ENCODE peak calls at places on chromosomes 16 and 17, in seven cellular contexts. E is tibial artery, M is WERI-Rb-1, Y is lower leg skin, S is heart right ventricle, W is cardiac muscle cell, T is heart left ventricle. K is an unnamed sample.

GRCh38 chr17:78940708-78941107 is 15.5 kb upstream of the TIMP2 start:
- DNase-seq in E (no peak), M (no peak), Y (no peak), S (no peak), W (no peak), T (no peak), K (no peak)

GRCh38 chr16:88060524-88061219 is 109.4 kb downstream of the BANP start:
- DNase-seq in E (no peak), M (no peak), Y (no peak), S (no peak), W (no peak), T (no peak), K (peak; percentile 41)

GRCh38 chr16:86809458-86809955 is 231.2 kb downstream of the FOXL1 start:
- DNase-seq in E (no peak), M (no peak), Y (no peak), S (no peak), W (no peak), T (no peak), K (no peak)

GRCh38 chr16:69444873-69445517 is 20.6 kb downstream of the CYB5B start:
- DNase-seq in E (no peak), M (no peak), Y (no peak), S (no peak), W (no peak), T (no peak), K (no peak)

GRCh38 chr16:88479795-88480760 is 27.0 kb downstream of the ZFPM1 start:
- DNase-seq in E (no peak), M (no peak), Y (no peak), S (no peak), W (no peak), T (no peak), K (no peak)

GRCh38 chr17:14575349-14575966 is 274.6 kb downstream of the HS3ST3B1 start:
- DNase-seq in E (no peak), M (no peak), Y (peak; percentile 15), S (no peak), W (peak; percentile 53), T (no peak), K (no peak)

GRCh38 chr16:65044861-65045260 is 77.0 kb downstream of the CDH11 start:
- DNase-seq in E (no peak), M (no peak), Y (no peak), S (no peak), W (no peak), T (no peak), K (no peak)

GRCh38 chr16:57609541-57610401 is 18.7 kb upstream of the ADGRG1 start:
- DNase-seq in E (peak; percentile 46), M (no peak), Y (peak; percentile 15), S (no peak), W (no peak), T (peak; percentile 9), K (peak; percentile 50)

GRCh38 chr16:71255721-71256120 is 25.2 kb upstream of the HYDIN start:
- DNase-seq in E (no peak), M (peak; percentile 67), Y (no peak), S (no peak), W (no peak), T (no peak), K (no peak)

GRCh38 chr16:3625911-3626732 is 14.7 kb upstream of the SLX4 start:
- DNase-seq in E (no peak), M (no peak), Y (no peak), S (no peak), W (no peak), T (no peak), K (no peak)

GRCh38 chr16:89061086-89061485 is 32.6 kb upstream of the ACSF3 start:
- DNase-seq in E (no peak), M (no peak), Y (no peak), S (no peak), W (no peak), T (no peak), K (no peak)

GRCh38 chr17:29590979-29591736 is 1.7 kb upstream of the GIT1 start:
- DNase-seq in E (no peak), M (peak; percentile 87), Y (peak; percentile 46), S (peak; percentile 54), W (peak; percentile 59), T (no peak), K (peak; percentile 75)

GRCh38 chr17:44146375-44147346 is 4.9 kb downstream of the HROB start:
- DNase-seq in E (no peak), M (no peak), Y (no peak), S (no peak), W (peak; percentile 64), T (peak; percentile 39), K (no peak)

GRCh38 chr17:66793810-66794209 is 41.1 kb upstream of the CACNG5 start:
- DNase-seq in E (no peak), M (no peak), Y (no peak), S (no peak), W (no peak), T (no peak), K (no peak)

GRCh38 chr17:66789093-66789492 is 45.8 kb upstream of the CACNG5 start:
- DNase-seq in E (no peak), M (no peak), Y (no peak), S (no peak), W (no peak), T (no peak), K (no peak)

GRCh38 chr17:66790476-66791061 is 44.3 kb upstream of the CACNG5 start:
- DNase-seq in E (no peak), M (no peak), Y (no peak), S (no peak), W (no peak), T (no peak), K (no peak)

GRCh38 chr17:66789961-66790421 is 44.9 kb upstream of the CACNG5 start:
- DNase-seq in E (no peak), M (no peak), Y (no peak), S (no peak), W (no peak), T (no peak), K (no peak)

DNA sequence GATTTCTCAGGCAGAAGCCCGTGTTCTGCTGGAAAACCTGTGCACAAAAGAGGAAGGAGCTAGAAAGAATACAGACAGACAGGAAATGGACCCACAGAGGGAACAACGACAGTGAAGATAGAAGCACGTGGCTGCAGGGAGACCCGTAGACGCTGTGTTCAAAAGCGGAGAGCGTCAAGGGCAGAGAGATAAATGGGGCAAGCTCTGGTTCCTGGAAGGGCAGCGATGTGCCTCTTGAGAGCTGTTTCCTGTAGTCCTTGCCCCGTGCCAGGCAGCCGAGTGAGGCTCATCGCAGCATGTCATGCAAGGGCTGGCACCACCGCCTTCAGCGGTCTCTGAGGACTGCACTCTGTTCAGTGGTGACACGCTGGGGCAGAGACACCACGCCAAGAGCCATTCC is 43.6 kb upstream of the CACNG5 start:
- DNase-seq in E (peak; percentile 67), M (no peak), Y (peak; percentile 24), S (no peak), W (no peak), T (no peak), K (no peak)
- H3K4me3 ChIP-seq in E (peak overlapping the region; percentile 8), M (no peak overlapping the region), Y (no peak overlapping the region), S (no peak overlapping the region), W (no peak overlapping the region), T (no peak overlapping the region), K (no peak overlapping the region)

DNA sequence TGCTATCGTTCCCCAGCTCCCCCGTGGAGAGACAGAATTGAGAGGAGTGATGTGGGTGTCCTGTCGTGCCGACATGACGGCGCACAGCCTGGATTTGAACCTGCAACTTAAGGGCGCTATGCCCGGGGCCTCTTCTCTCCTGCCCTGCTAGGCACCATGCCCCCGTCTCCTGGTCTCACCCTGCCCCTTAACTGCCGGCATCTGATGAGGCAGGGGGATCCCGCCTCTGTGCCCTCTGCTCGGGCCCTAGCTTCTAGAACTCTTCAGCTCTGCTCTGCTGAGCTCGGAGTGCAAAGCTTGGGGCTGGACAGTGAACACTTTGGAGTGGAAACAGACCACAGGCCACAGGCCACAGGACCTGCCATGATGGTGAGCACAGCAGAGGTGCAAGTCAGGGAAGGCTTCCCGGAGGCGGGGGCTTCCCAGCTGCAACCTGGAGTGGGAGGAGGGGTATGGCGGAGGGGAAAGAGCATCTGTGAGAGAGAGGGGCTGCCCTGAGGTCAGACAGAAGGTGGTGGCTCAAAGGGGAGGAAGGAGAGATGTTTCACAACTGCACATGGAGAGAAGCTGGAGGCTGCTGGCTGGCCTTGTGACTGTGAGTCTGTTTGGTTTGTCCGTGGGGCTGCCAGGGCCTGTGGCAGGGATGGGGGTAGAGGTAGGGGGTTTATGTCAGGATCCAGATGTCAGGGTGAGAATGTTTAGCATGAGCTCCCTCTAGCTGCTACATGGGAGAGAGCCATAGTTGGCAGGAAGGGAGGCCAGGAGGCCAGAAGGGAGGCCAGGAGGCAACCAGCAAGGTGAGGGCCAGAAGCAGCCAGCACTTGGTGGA is 107.8 kb downstream of the CRLF3 start:
- DNase-seq in E (peak; percentile 55), M (peak; percentile 23), Y (no peak), S (no peak), W (no peak), T (no peak), K (peak; percentile 18)
- TF ChIP-seq CTCF in E (no peak), M (peak; percentile 40), Y (no peak), S (no peak), W (peak; percentile 27), T (no peak), K (no peak)

DNA sequence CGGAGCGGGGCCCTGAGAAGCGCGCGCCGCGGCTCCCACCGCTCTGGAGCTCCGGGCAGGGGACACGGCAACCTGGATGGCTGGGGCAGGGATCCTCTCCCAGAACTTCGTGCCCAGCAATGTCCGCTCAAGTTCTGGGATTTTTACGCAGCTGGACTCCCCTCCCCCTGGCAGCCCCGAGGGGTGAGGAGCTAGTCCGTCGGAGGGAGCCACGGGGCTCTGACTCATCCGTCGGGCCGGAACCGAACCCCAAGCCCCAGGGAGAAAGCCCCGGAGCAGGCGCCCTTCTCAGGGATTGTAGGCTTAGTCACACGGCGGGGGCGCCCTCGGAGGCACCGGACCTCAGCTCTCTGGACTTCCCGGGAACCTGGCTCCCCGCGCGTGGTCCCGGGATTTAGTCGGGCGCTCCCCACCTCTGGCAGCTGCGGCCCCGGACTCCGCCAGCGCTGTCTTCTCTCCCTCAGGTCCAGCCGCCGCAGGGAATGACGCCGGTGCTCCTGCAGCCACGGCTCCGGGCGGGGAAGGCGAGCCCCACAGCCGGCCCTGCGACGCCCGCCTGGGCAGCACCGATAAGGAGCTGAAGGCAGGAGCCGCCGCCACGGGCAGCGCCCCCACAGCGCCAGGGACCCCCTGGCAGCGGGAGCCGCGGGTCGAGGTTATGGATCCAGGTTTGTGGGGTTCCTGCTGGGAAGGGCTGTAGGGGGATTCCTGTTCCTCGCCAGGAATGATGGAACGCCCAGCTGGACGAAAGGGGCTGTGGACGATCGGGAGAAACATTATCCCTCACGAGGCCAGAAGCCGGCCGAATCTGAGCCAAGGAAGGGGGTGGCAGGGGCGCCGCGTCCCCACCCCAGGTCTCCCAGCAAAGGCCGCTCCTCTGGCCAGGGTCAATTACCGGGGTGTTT is 830 bp downstream of the SPHK1 start:
- DNase-seq in E (peak; percentile 79), M (peak; percentile 33), Y (no peak), S (no peak), W (peak; percentile 54), T (peak; percentile 53), K (peak; percentile 60)
- H3K4me3 ChIP-seq in E (peak overlapping the region; percentile 57), M (peak overlapping the region; percentile 74), Y (peak overlapping the region; percentile 24), S (peak overlapping the region; percentile 69), W (peak overlapping the region; percentile 39), T (peak overlapping the region; percentile 75), K (peak overlapping the region; percentile 19)

GRCh38 chr16:78230832-78231231 is 131.4 kb downstream of the WWOX start:
- DNase-seq in E (no peak), M (no peak), Y (no peak), S (no peak), W (no peak), T (no peak), K (no peak)

GRCh38 chr16:78224342-78224741 is 124.9 kb downstream of the WWOX start:
- DNase-seq in E (no peak), M (no peak), Y (no peak), S (no peak), W (no peak), T (no peak), K (no peak)

GRCh38 chr16:78228704-78229103 is 129.2 kb downstream of the WWOX start:
- DNase-seq in E (no peak), M (no peak), Y (no peak), S (no peak), W (no peak), T (no peak), K (no peak)

GRCh38 chr16:78227855-78228254 is 128.4 kb downstream of the WWOX start:
- DNase-seq in E (no peak), M (no peak), Y (no peak), S (no peak), W (peak; percentile 17), T (no peak), K (no peak)
- TF ChIP-seq CTCF in E (no peak), M (peak; percentile 37), Y (no peak), S (peak; percentile 46), W (no peak), T (no peak), K (no peak)